ENCODE peak calls at places on chromosomes 3 and 15, in seven cellular contexts. Z is transverse colon, P is right atrium auricular region, D is OCI-LY7, T is K562, U is gastrocnemius medialis, N is IMR-90. K is an unnamed sample.

GRCh38 chr15:77516076-77516475 is 95.4 kb downstream of the HMG20A start:
- DNase-seq in Z (no peak), P (no peak), D (no peak), T (no peak), U (no peak), N (no peak), K (no peak)

GRCh38 chr3:72347819-72348319 is 500.4 kb downstream of the SHQ1 start:
- DNase-seq in Z (peak; percentile 72), P (peak; percentile 78), D (no peak), T (no peak), U (peak; percentile 44), N (no peak), K (peak; percentile 50)

GRCh38 chr15:95644476-95644875 is 686.0 kb upstream of the NR2F2 start:
- DNase-seq in Z (no peak), P (no peak), D (no peak), T (no peak), U (no peak), N (no peak), K (no peak)

GRCh38 chr15:80404057-80404718 is at the start of gene ARNT2:
- DNase-seq in Z (no peak), P (no peak), D (no peak), T (no peak), U (no peak), N (peak; percentile 25), K (no peak)

GRCh38 chr3:108124337-108125150 is 33.7 kb upstream of the CD47 start:
- DNase-seq in Z (peak; percentile 38), P (no peak), D (peak; percentile 94), T (peak; percentile 25), U (no peak), N (no peak), K (no peak)

GRCh38 chr15:77840962-77841361 is 208.2 kb upstream of the LINGO1 start:
- DNase-seq in Z (no peak), P (no peak), D (no peak), T (no peak), U (no peak), N (peak; percentile 80), K (no peak)

GRCh38 chr3:155218470-155218869 is 75.0 kb downstream of the STRIT1 start:
- DNase-seq in Z (no peak), P (no peak), D (no peak), T (no peak), U (no peak), N (no peak), K (no peak)

GRCh38 chr3:153624310-153625030 is 462.4 kb downstream of the RAP2B start:
- DNase-seq in Z (no peak), P (no peak), D (peak; percentile 38), T (no peak), U (no peak), N (no peak), K (no peak)

GRCh38 chr3:42229942-42230688 is 35.9 kb downstream of the CCK start:
- DNase-seq in Z (no peak), P (no peak), D (peak; percentile 40), T (peak; percentile 59), U (no peak), N (peak; percentile 58), K (no peak)

GRCh38 chr3:59142581-59142980 is 92.8 kb upstream of the CFAP20DC start:
- DNase-seq in Z (no peak), P (no peak), D (no peak), T (no peak), U (no peak), N (no peak), K (no peak)

GRCh38 chr15:34944946-34945345 is 24.6 kb downstream of the AQR start:
- DNase-seq in Z (no peak), P (no peak), D (no peak), T (no peak), U (no peak), N (no peak), K (no peak)

GRCh38 chr3:119559441-119559963 is at the start of gene CD80:
- DNase-seq in Z (peak; percentile 77), P (peak; percentile 72), D (peak; percentile 70), T (peak; percentile 59), U (peak; percentile 27), N (peak; percentile 38), K (peak; percentile 16)

GRCh38 chr3:101862453-101863165 is 13.3 kb downstream of the NFKBIZ start:
- DNase-seq in Z (no peak), P (no peak), D (no peak), T (no peak), U (no peak), N (peak; percentile 37), K (no peak)

GRCh38 chr3:112230033-112230432 is 64.0 kb downstream of the SLC9C1 start:
- DNase-seq in Z (no peak), P (no peak), D (no peak), T (no peak), U (no peak), N (no peak), K (no peak)

GRCh38 chr3:27423463-27423862 is 54.3 kb upstream of the NEK10 start:
- DNase-seq in Z (no peak), P (no peak), D (no peak), T (no peak), U (no peak), N (peak; percentile 81), K (no peak)

GRCh38 chr3:32873491-32874130 is 55.8 kb downstream of the TRIM71 start:
- DNase-seq in Z (no peak), P (no peak), D (no peak), T (no peak), U (no peak), N (no peak), K (no peak)

GRCh38 chr15:39174332-39174731 is 406.5 kb upstream of the THBS1 start:
- DNase-seq in Z (no peak), P (no peak), D (no peak), T (no peak), U (no peak), N (no peak), K (no peak)

GRCh38 chr3:66075281-66075680 is 36.6 kb upstream of the MAGI1 start:
- DNase-seq in Z (no peak), P (no peak), D (no peak), T (no peak), U (no peak), N (peak; percentile 89), K (no peak)

GRCh38 chr3:4841783-4842440 is 137.3 kb upstream of the BHLHE40 start:
- DNase-seq in Z (no peak), P (no peak), D (no peak), T (no peak), U (no peak), N (peak; percentile 89), K (no peak)

GRCh38 chr15:77857419-77857818 is 220.1 kb downstream of the TBC1D2B start:
- DNase-seq in Z (no peak), P (no peak), D (no peak), T (no peak), U (no peak), N (no peak), K (no peak)

GRCh38 chr15:64288999-64289398 is 67.0 kb downstream of the CSNK1G1 start:
- DNase-seq in Z (no peak), P (no peak), D (no peak), T (no peak), U (no peak), N (no peak), K (no peak)

GRCh38 chr3:45135959-45136358 is 10.2 kb downstream of the CDCP1 start:
- DNase-seq in Z (no peak), P (no peak), D (no peak), T (peak; percentile 53), U (no peak), N (peak; percentile 41), K (no peak)

GRCh38 chr3:45143673-45144670 is 2.2 kb downstream of the CDCP1 start:
- DNase-seq in Z (no peak), P (no peak), D (no peak), T (peak; percentile 68), U (no peak), N (no peak), K (no peak)

GRCh38 chr3:45139372-45139894 is 6.7 kb downstream of the CDCP1 start:
- DNase-seq in Z (no peak), P (no peak), D (no peak), T (no peak), U (no peak), N (no peak), K (no peak)

GRCh38 chr3:45137656-45138181 is 8.5 kb downstream of the CDCP1 start:
- DNase-seq in Z (no peak), P (no peak), D (no peak), T (peak; percentile 86), U (peak; percentile 47), N (no peak), K (no peak)

GRCh38 chr3:45140392-45140791 is 5.8 kb downstream of the CDCP1 start:
- DNase-seq in Z (no peak), P (no peak), D (no peak), T (no peak), U (no peak), N (peak; percentile 57), K (no peak)
- H3K27ac ChIP-seq in Z (peak overlapping the region; percentile 74), P (no peak overlapping the region), D (no peak overlapping the region), T (peak overlapping the region; percentile 81), U (no peak overlapping the region), N (peak overlapping the region; percentile 7), K (no peak overlapping the region)

GRCh38 chr3:193841581-193841980 is 248.6 kb downstream of the OPA1 start:
- DNase-seq in Z (no peak), P (peak; percentile 34), D (no peak), T (no peak), U (no peak), N (no peak), K (no peak)
- H3K27ac ChIP-seq in Z (peak overlapping the region; percentile 86), P (no peak overlapping the region), D (no peak overlapping the region), T (peak overlapping the region; percentile 95), U (no peak overlapping the region), N (no peak overlapping the region), K (no peak overlapping the region)

DNA sequence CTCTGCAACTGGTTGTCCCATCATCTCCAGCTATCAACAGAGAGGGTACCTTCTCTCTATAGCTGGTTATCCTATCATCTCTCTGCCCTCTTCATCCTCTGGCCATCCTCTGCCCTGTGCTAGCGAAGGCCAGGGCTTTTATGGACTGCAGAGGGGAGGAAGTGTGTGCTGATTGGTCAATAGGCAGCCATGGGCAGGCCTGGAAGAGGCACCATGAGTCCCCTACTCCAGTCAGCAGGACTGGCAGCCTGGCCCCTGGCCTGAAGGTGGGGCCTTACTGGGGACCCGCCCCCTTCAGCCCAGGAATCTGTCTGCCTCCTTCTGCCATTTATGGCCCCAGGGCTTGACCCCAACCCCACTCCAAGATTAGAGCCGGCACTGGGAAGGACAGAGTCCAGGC is 10.4 kb upstream of the TRIM59 start:
- DNase-seq in Z (no peak), P (no peak), D (no peak), T (no peak), U (no peak), N (no peak), K (no peak)
- H3K27ac ChIP-seq in Z (no peak overlapping the region), P (no peak overlapping the region), D (no peak overlapping the region), T (no peak overlapping the region), U (no peak overlapping the region), N (no peak overlapping the region), K (peak overlapping the region; percentile 69)

DNA sequence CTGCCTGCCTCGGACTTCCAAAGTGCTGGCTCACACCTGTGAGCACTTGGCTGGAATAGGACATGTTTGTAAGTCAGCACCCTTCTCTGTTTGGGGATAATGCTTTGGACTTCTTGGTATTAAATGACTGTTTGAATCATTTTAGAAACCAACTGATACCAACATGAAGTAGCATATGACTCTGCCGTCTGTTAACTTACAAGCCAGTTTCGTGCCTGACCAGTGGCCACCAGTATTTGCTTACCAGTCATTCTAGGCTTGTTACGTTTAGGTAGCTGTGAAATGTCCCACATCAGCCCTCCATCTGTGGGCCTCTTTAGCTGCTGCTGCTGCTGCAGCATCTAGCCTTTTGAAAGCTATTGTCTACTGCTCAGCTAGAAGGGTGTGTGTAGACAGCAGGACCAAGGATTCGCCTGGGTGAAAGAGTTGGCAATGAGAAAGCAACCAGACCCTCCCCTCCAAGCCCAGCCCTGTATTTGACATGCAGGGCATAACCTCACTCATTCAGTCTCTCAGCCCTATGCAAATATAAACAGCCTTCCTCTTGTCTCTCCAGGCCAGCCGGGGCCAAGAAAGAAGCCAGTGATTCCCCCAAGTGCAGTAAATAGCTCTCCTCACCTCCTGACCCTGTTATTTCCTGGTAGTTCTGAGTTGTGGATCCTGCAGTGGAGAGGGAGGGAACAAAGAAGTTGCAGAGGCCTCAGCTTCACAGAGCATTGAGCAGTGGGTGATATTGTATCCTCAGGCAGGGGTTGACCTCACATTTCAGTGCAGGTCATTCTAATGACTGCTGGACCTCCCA is 51.0 kb downstream of the NKIRAS1 start:
- DNase-seq in Z (peak; percentile 22), P (no peak), D (peak; percentile 27), T (no peak), U (no peak), N (peak; percentile 38), K (peak; percentile 48)
- H3K27ac ChIP-seq in Z (no peak overlapping the region), P (no peak overlapping the region), D (no peak overlapping the region), T (no peak overlapping the region), U (peak overlapping the region; percentile 58), N (no peak overlapping the region), K (peak overlapping the region; percentile 59)